ENCODE peak calls at places on chromosomes 6 and 20, in five cellular contexts. B is IMR-90, A is HepG2, H is A549, T is heart left ventricle. P is an unnamed sample.

GRCh38 chr20:22974354-22974753 is 60.8 kb upstream of the SSTR4 start:
- DNase-seq in B (no peak), T (no peak), A (peak; percentile 24), H (no peak), P (peak; percentile 64)

GRCh38 chr20:19463597-19463996 is 251.2 kb downstream of the SLC24A3 start:
- DNase-seq in B (no peak), T (no peak), A (no peak), H (no peak), P (no peak)

GRCh38 chr6:15658345-15658744 is 4.5 kb downstream of the DTNBP1 start:
- DNase-seq in A (no peak), T (no peak), B (no peak), H (no peak), P (no peak)

GRCh38 chr6:41639556-41640371 is 1.5 kb downstream of the MDFI start:
- DNase-seq in B (no peak), A (no peak), T (peak; percentile 47), H (no peak), P (no peak)

GRCh38 chr6:15555101-15556038 is 107.5 kb downstream of the DTNBP1 start:
- DNase-seq in T (no peak), H (no peak), B (no peak), A (no peak), P (peak; percentile 8)

GRCh38 chr6:73586416-73586974 is 65.7 kb upstream of the EEF1A1 start:
- DNase-seq in B (peak; percentile 41), T (no peak), H (no peak), A (no peak), P (peak; percentile 59)

GRCh38 chr20:34834459-34834893 is 9.0 kb upstream of the NCOA6 start:
- DNase-seq in H (peak; percentile 46), B (peak; percentile 45), T (no peak), A (peak; percentile 47), P (peak; percentile 46)

GRCh38 chr6:20929283-20929682 is 395.0 kb downstream of the CDKAL1 start:
- DNase-seq in T (no peak), H (no peak), A (no peak), B (peak; percentile 44), P (no peak)

GRCh38 chr6:13708679-13709261 is 2.9 kb downstream of the RANBP9 start:
- DNase-seq in A (no peak), T (no peak), B (peak; percentile 31), H (no peak), P (no peak)

GRCh38 chr6:15299430-15300131 is 53.7 kb downstream of the JARID2 start:
- DNase-seq in H (no peak), B (peak; percentile 46), T (peak; percentile 71), A (peak; percentile 60), P (peak; percentile 94)

GRCh38 chr6:110509617-110510231 is 33.3 kb upstream of the SLC22A16 start:
- DNase-seq in T (no peak), H (no peak), A (peak; percentile 46), B (peak; percentile 89), P (no peak)

GRCh38 chr6:85675030-85675819 is 32.5 kb upstream of the SYNCRIP start:
- DNase-seq in A (no peak), B (peak; percentile 84), T (no peak), H (no peak), P (peak; percentile 40)

GRCh38 chr6:161370882-161371281 is 97.0 kb upstream of the AGPAT4 start:
- DNase-seq in A (peak; percentile 60), H (peak; percentile 50), B (peak; percentile 71), T (no peak), P (peak; percentile 79)

GRCh38 chr6:38510205-38510604 is 129.5 kb downstream of the BTBD9 start:
- DNase-seq in A (no peak), H (no peak), T (no peak), B (peak; percentile 73), P (no peak)

GRCh38 chr6:106895703-106896040 is 78.9 kb downstream of the CD24 start:
- DNase-seq in H (no peak), A (no peak), T (no peak), B (no peak), P (no peak)

GRCh38 chr6:131923356-131923755 is 27.8 kb downstream of the CCN2 start:
- DNase-seq in B (peak; percentile 57), H (no peak), T (no peak), A (peak; percentile 80), P (peak; percentile 82)

GRCh38 chr6:11770546-11771466 is 7.8 kb downstream of the ADTRP start:
- DNase-seq in H (peak; percentile 76), T (peak; percentile 91), A (no peak), B (peak; percentile 100), P (no peak)

GRCh38 chr6:36925809-36926208 is 28.7 kb upstream of the PI16 start:
- DNase-seq in B (no peak), T (no peak), A (no peak), H (no peak), P (no peak)

DNA sequence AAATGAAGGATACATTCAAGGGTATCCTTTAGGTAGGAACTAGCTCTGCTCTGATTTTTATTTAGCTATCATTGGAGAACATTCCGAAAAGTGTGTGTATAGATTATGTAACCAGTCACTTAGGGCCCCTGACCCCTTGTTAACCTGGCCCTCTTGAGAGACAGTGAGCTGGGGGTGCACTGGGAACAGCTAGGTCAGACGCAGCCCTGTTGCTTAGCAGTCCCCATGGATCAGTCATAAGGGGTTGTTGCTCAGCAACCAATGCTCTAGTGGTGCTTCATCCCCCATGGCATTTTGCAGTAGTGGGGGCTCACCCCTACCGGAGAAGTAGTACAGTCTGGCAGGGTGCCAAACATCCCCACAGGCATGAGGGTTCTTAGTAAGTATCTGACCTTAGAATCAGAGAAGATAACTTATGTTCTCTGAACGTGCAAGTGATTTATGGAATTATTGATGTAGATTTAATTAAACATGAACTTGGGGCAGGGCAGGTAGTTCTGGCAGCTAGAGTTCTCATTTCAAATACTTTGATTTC is 12.3 kb downstream of the PKIB start:
- DNase-seq in A (no peak), H (no peak), B (no peak), T (no peak), P (no peak)
- TF ChIP-seq POLR2A in A (no peak), H (no peak), B (no peak), T (no peak), P (no peak)

GRCh38 chr20:62064788-62065668 is 653 bp downstream of the TAF4 start:
- DNase-seq in H (no peak), B (no peak), T (no peak), A (no peak), P (peak; percentile 43)

GRCh38 chr20:62067547-62068260 is 2.0 kb upstream of the TAF4 start:
- DNase-seq in A (no peak), T (no peak), H (no peak), B (no peak), P (no peak)

GRCh38 chr20:62066339-62066982 is 780 bp upstream of the TAF4 start:
- DNase-seq in A (peak; percentile 73), H (peak; percentile 61), B (no peak), T (peak; percentile 80), P (peak; percentile 75)

GRCh38 chr20:62065669-62066338 is at the start of gene TAF4:
- DNase-seq in H (peak; percentile 85), A (peak; percentile 59), T (peak; percentile 89), B (peak; percentile 60), P (peak; percentile 94)

GRCh38 chr20:62066983-62067433 is 1.3 kb upstream of the TAF4 start:
- DNase-seq in T (no peak), H (no peak), A (peak; percentile 94), B (no peak), P (peak; percentile 66)
- TF ChIP-seq POLR2A in T (no peak), H (no peak), A (peak; percentile 95), B (no peak), P (peak; percentile 39)

GRCh38 chr6:79632580-79632979 is 1.5 kb downstream of the SH3BGRL2 start:
- DNase-seq in T (no peak), H (no peak), B (peak; percentile 4), A (peak; percentile 44), P (peak; percentile 8)

GRCh38 chr6:79630400-79630882 is 688 bp upstream of the SH3BGRL2 start:
- DNase-seq in B (no peak), H (no peak), T (no peak), A (no peak), P (no peak)

GRCh38 chr6:79631800-79632172 is 657 bp downstream of the SH3BGRL2 start:
- DNase-seq in H (no peak), B (no peak), A (no peak), T (no peak), P (no peak)

GRCh38 chr6:79628466-79629288 is 2.5 kb upstream of the SH3BGRL2 start:
- DNase-seq in T (no peak), A (no peak), B (no peak), H (no peak), P (no peak)

DNA sequence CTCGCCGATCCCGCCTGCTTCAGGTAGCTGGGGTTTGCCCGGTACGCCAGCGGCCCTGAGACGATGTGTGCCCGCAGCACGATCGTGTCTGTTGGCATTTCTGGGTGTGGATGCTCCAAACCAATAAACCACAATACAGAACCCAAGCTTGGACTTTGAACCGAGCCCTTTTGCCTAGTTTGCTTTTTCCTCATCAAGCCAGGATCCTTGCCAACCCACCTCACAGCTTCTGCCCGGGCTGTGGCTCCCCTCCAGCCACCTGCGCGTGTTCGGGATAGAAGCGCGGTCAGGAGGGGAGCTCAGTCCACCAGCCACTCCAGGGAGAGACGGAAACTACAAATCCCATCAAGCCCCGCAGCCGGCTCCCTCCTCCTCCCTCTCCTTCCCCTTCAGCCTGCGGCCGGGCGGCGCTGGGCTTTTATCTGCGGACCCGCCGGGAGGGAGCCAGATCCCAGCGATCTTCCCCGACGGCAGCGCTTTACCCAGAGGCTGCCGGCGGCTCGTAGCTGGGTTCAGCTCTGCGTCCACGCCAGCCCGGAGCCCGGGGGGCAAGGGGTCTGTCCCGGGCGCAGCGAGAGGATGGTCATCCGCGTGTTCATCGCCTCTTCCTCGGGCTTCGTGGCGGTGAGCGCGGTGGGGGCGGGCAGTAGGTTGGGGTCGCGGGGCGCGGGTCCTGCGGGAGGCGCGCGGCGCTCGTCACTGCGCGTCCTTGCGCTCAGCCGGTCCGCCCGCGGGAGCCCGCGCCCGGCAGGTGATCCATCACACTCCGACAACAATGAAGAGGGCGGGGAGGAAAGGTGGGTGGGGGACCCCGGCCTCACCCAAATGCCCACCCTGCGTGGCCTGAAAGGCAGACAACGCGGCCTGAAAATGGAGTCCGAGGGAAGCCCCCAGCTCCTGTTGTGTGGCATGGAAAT is at the start of gene SH3BGRL2:
- DNase-seq in H (peak; percentile 49), A (peak; percentile 89), B (peak; percentile 59), T (peak; percentile 84), P (peak; percentile 66)
- TF ChIP-seq POLR2A in H (no peak), A (peak; percentile 71), B (no peak), T (peak; percentile 49), P (peak; percentile 26)

GRCh38 chr6:33621396-33622388 is 570 bp downstream of the ITPR3 start:
- DNase-seq in T (peak; percentile 68), B (no peak), H (no peak), A (no peak), P (no peak)

GRCh38 chr6:33619166-33619565 is 2.0 kb upstream of the ITPR3 start:
- DNase-seq in T (no peak), B (no peak), A (no peak), H (no peak), P (no peak)

GRCh38 chr6:33620584-33621395 is at the start of gene ITPR3:
- DNase-seq in T (peak; percentile 77), H (peak; percentile 72), A (no peak), B (peak; percentile 27), P (peak; percentile 59)

GRCh38 chr6:33622456-33623431 is 1.6 kb downstream of the ITPR3 start:
- DNase-seq in A (no peak), B (no peak), H (no peak), T (no peak), P (no peak)

DNA sequence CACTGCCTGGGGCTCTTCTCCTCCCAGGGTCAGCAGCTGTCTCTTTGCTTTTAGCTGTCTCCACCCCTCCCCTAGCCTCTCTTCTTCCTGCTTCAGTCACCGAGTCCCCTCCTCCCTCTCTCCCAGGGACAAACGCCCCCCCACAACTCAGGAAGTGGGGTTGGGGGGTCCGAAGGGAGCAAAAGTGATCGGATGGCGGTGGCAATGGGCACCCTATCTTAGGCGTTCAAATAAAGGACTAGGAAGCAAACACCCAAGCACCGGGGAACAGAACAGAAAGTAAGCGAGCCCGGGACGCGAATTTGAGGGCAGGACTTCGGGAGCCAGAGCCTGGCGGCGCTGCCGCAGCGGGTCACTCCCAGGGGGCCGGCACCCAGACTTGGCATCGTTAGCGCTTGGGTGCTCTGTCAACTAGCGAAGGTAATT is 951 bp upstream of the ITPR3 start:
- DNase-seq in T (no peak), B (no peak), H (no peak), A (no peak), P (no peak)
- TF ChIP-seq POLR2A in T (no peak), B (no peak), H (no peak), A (no peak), P (no peak)